ENCODE peak calls at places on chromosome 3, in ten cellular contexts. V is WERI-Rb-1; E is NCI-H526 treated with DMSO at 0.1 percent for 48 hours; W is stimulated activated CD4-positive, alpha-beta T cell treated with anti-CD3 and anti-CD28 coated beads, Interleukin-4, amount 100 ng/mL, for 1 hour; O is epithelial cell of esophagus; Z is pons; Q is iris pigment epithelial cell; N is naive thymus-derived CD8-positive, alpha-beta T cell; T is renal cortical epithelial cell; F is non-pigmented ciliary epithelial cell. U is an unnamed sample.
A peak's percentile ranks its signal among the peaks of the same experiment; 100 is the strongest.

GRCh38 chr3:181614878-181615277 is 96.8 kb upstream of the SOX2 start:
- DNase-seq in T (no peak), F (no peak), Z (peak; percentile 55), N (no peak), V (no peak), W (no peak), Q (no peak), E (no peak), O (no peak), U (no peak)

GRCh38 chr3:126982522-126983175 is at the start of gene PLXNA1:
- DNase-seq in O (peak; percentile 77), W (peak; percentile 85), N (peak; percentile 93), Q (peak; percentile 77), Z (peak; percentile 38), E (peak; percentile 61), F (no peak), T (no peak), V (peak; percentile 75), U (peak; percentile 52)

GRCh38 chr3:188202358-188203138 is 48.6 kb downstream of the LPP start:
- DNase-seq in Q (no peak), T (no peak), Z (no peak), V (no peak), F (no peak), N (no peak), E (no peak), O (no peak), W (no peak), U (no peak)

GRCh38 chr3:33660035-33660434 is 58.0 kb downstream of the CLASP2 start:
- DNase-seq in V (no peak), T (peak; percentile 7), E (no peak), Z (no peak), N (no peak), Q (peak; percentile 4), W (no peak), O (no peak), F (no peak), U (no peak)

GRCh38 chr3:195240939-195241338 is 30.0 kb downstream of the XXYLT1 start:
- DNase-seq in W (no peak), V (no peak), N (no peak), O (peak; percentile 60), E (no peak), T (no peak), Z (no peak), Q (no peak), F (no peak), U (no peak)

GRCh38 chr3:94647131-94647530 is 584.3 kb downstream of the NSUN3 start:
- DNase-seq in Q (peak; percentile 20), V (no peak), Z (no peak), E (no peak), T (peak; percentile 84), F (no peak), N (no peak), O (peak; percentile 68), W (no peak), U (peak; percentile 32)

GRCh38 chr3:30167511-30168135 is 438.8 kb upstream of the TGFBR2 start:
- DNase-seq in Z (peak; percentile 92), Q (no peak), T (peak; percentile 71), W (no peak), N (no peak), E (no peak), O (peak; percentile 15), F (no peak), V (peak; percentile 13), U (peak; percentile 52)

GRCh38 chr3:11678735-11679134 is 35.0 kb upstream of the VGLL4 start:
- DNase-seq in V (no peak), N (no peak), Z (no peak), T (no peak), F (no peak), W (no peak), E (no peak), Q (no peak), O (no peak), U (peak; percentile 24)

GRCh38 chr3:178558637-178559036 is 22.4 kb downstream of the KCNMB2 start:
- DNase-seq in Z (no peak), V (no peak), W (no peak), E (peak; percentile 74), N (no peak), Q (no peak), F (no peak), O (no peak), T (peak; percentile 93), U (no peak)

GRCh38 chr3:49173792-49174170 is 2.4 kb downstream of the KLHDC8B start:
- DNase-seq in E (no peak), N (no peak), O (no peak), F (no peak), Q (peak; percentile 16), W (no peak), T (no peak), V (peak; percentile 81), Z (no peak), U (peak; percentile 27)

GRCh38 chr3:105527949-105528348 is 161.2 kb downstream of the ALCAM start:
- DNase-seq in Z (no peak), Q (peak; percentile 58), V (no peak), F (no peak), O (peak; percentile 83), E (peak; percentile 46), T (peak; percentile 40), W (peak; percentile 5), N (no peak), U (peak; percentile 50)

GRCh38 chr3:4837405-4837804 is 141.8 kb upstream of the BHLHE40 start:
- DNase-seq in V (no peak), Q (no peak), E (no peak), W (no peak), T (no peak), Z (no peak), N (no peak), O (no peak), F (no peak), U (no peak)

GRCh38 chr3:5212625-5213573 is 25.4 kb downstream of the EDEM1 start:
- DNase-seq in F (no peak), E (peak; percentile 46), Z (peak; percentile 35), Q (no peak), V (no peak), T (no peak), O (peak; percentile 64), N (no peak), W (no peak), U (no peak)

GRCh38 chr3:151315846-151316245 is 774 bp downstream of the GPR87 start:
- DNase-seq in N (no peak), V (no peak), O (peak; percentile 95), E (no peak), Q (no peak), F (no peak), T (no peak), W (no peak), Z (no peak), U (no peak)

GRCh38 chr3:41991399-41991798 is 29.5 kb upstream of the ULK4 start:
- DNase-seq in E (no peak), O (peak; percentile 40), F (no peak), T (no peak), Q (no peak), N (no peak), Z (no peak), W (no peak), V (no peak), U (no peak)

GRCh38 chr3:124140751-124141150 is 148.8 kb upstream of the ROPN1 start:
- DNase-seq in E (no peak), Q (no peak), W (no peak), F (no peak), V (no peak), O (no peak), T (no peak), N (no peak), Z (no peak), U (peak; percentile 63)

GRCh38 chr3:16247282-16248058 is 17.3 kb downstream of the DPH3 start:
- DNase-seq in O (peak; percentile 81), W (peak; percentile 70), Z (peak; percentile 85), N (peak; percentile 81), F (peak; percentile 43), V (peak; percentile 82), T (peak; percentile 66), Q (peak; percentile 75), E (peak; percentile 74), U (peak; percentile 53)

GRCh38 chr3:16383864-16384263 is 118.9 kb downstream of the OXNAD1 start:
- DNase-seq in F (no peak), W (no peak), N (no peak), T (no peak), V (no peak), Z (no peak), Q (no peak), E (no peak), O (no peak), U (no peak)

GRCh38 chr3:190038050-190038631 is 82.6 kb downstream of the P3H2 start:
- DNase-seq in Z (no peak), O (peak; percentile 95), E (no peak), Q (peak; percentile 88), V (no peak), T (peak; percentile 91), W (no peak), F (no peak), N (no peak), U (peak; percentile 64)

GRCh38 chr3:36933540-36934296 is 11.1 kb downstream of the TRANK1 start:
- DNase-seq in W (no peak), T (no peak), V (no peak), F (no peak), O (no peak), E (no peak), Z (no peak), Q (no peak), N (no peak), U (no peak)

GRCh38 chr3:4079354-4080180 is 223.6 kb upstream of the SETMAR start:
- DNase-seq in Q (no peak), V (no peak), W (no peak), Z (no peak), N (no peak), O (no peak), E (no peak), F (no peak), T (no peak), U (no peak)

GRCh38 chr3:175258763-175259162 is 399.6 kb downstream of the NAALADL2 start:
- DNase-seq in E (no peak), T (peak; percentile 91), V (no peak), F (peak; percentile 60), W (no peak), Z (no peak), N (no peak), Q (peak; percentile 83), O (peak; percentile 75), U (peak; percentile 85)

GRCh38 chr3:171883893-171884279 is 40.7 kb downstream of the TMEM212 start:
- DNase-seq in W (no peak), Q (no peak), F (no peak), Z (no peak), V (no peak), T (peak; percentile 61), N (no peak), E (no peak), O (no peak), U (no peak)

GRCh38 chr3:34106879-34107278 is 308.4 kb downstream of the PDCD6IP start:
- DNase-seq in N (no peak), O (peak; percentile 25), T (peak; percentile 23), W (no peak), Q (peak; percentile 30), F (no peak), Z (no peak), E (peak; percentile 21), V (peak; percentile 51), U (no peak)